ENCODE peak calls at places on chromosomes 3 and 15, in five cellular contexts. N is effector memory CD4-positive, alpha-beta T cell; O is A673; D is neural progenitor cell; L is CD8-positive, alpha-beta T cell. S is an unnamed sample.

GRCh38 chr3:62093025-62093424 is 280.3 kb downstream of the FEZF2 start:
- DNase-seq in O (no peak), L (no peak), N (no peak), D (no peak), S (no peak)

GRCh38 chr3:53044371-53045106 is 1.3 kb downstream of the SFMBT1 start:
- DNase-seq in N (peak; percentile 33), O (peak; percentile 12), D (no peak), L (peak; percentile 21), S (peak; percentile 67)

GRCh38 chr15:71780349-71780976 is 29.9 kb upstream of the NR2E3 start:
- DNase-seq in D (peak; percentile 80), N (no peak), L (no peak), O (peak; percentile 69), S (peak; percentile 65)

GRCh38 chr15:92158426-92158825 is 235.3 kb upstream of the ST8SIA2 start:
- DNase-seq in O (no peak), D (no peak), N (peak; percentile 3), L (peak; percentile 8), S (no peak)

GRCh38 chr3:126180477-126181397 is at the start of gene ALDH1L1:
- DNase-seq in D (peak; percentile 84), O (peak; percentile 45), L (no peak), N (no peak), S (no peak)

GRCh38 chr3:58723197-58723596 is 56.6 kb upstream of the FAM3D start:
- DNase-seq in D (no peak), N (no peak), O (no peak), L (no peak), S (no peak)

GRCh38 chr3:67087788-67088187 is 89.7 kb downstream of the KBTBD8 start:
- DNase-seq in D (no peak), O (no peak), N (no peak), L (no peak), S (no peak)

GRCh38 chr3:46498916-46499519 is 1.2 kb downstream of the RTP3 start:
- DNase-seq in D (no peak), O (no peak), L (no peak), N (no peak), S (no peak)

GRCh38 chr3:38610436-38610835 is 39.1 kb downstream of the SCN5A start:
- DNase-seq in L (no peak), N (no peak), O (no peak), D (no peak), S (peak; percentile 48)

GRCh38 chr3:191985691-191986090 is 524.7 kb downstream of the PYDC2 start:
- DNase-seq in D (no peak), O (no peak), L (no peak), N (no peak), S (no peak)

GRCh38 chr15:55742498-55742926 is 440 bp downstream of the PRTG start:
- DNase-seq in L (no peak), O (no peak), D (peak; percentile 66), N (no peak), S (no peak)

GRCh38 chr3:12420393-12420792 is 63.9 kb upstream of the TSEN2 start:
- DNase-seq in D (no peak), N (no peak), O (no peak), L (no peak), S (no peak)

GRCh38 chr3:164679245-164679644 is 399.1 kb downstream of the SI start:
- DNase-seq in L (no peak), N (no peak), D (no peak), O (no peak), S (no peak)

GRCh38 chr15:39860200-39860599 is 59.9 kb downstream of the GPR176 start:
- DNase-seq in L (no peak), N (no peak), D (no peak), O (no peak), S (no peak)

GRCh38 chr15:96153938-96154337 is 176.6 kb upstream of the NR2F2 start:
- DNase-seq in L (no peak), D (no peak), N (no peak), O (no peak), S (no peak)

GRCh38 chr3:160564205-160564922 is 1.0 kb downstream of the KPNA4 start:
- DNase-seq in N (peak; percentile 9), O (peak; percentile 31), D (peak; percentile 41), L (no peak), S (peak; percentile 62)

GRCh38 chr3:187130346-187131066 is 8.8 kb downstream of the RPL39L start:
- DNase-seq in N (no peak), D (no peak), L (no peak), O (no peak), S (no peak)

GRCh38 chr3:160612386-160613115 is 47.2 kb upstream of the KPNA4 start:
- DNase-seq in O (no peak), N (no peak), D (no peak), L (no peak), S (no peak)

GRCh38 chr3:153760952-153761351 is 360.2 kb upstream of the ARHGEF26 start:
- DNase-seq in N (no peak), L (no peak), D (no peak), O (no peak), S (no peak)

GRCh38 chr3:189270248-189270832 is 98.6 kb downstream of the TPRG1 start:
- DNase-seq in D (peak; percentile 74), O (peak; percentile 91), L (peak; percentile 3), N (no peak), S (peak; percentile 69)

GRCh38 chr15:26889298-26889898 is 22.5 kb downstream of the GABRA5 start:
- DNase-seq in N (no peak), D (peak; percentile 74), L (peak; percentile 27), O (peak; percentile 60), S (no peak)

GRCh38 chr15:31489801-31490646 is 163.4 kb downstream of the KLF13 start:
- DNase-seq in O (peak; percentile 64), N (no peak), D (peak; percentile 78), L (no peak), S (no peak)

GRCh38 chr3:106168941-106169340 is 300.1 kb upstream of the CBLB start:
- DNase-seq in O (peak; percentile 85), L (no peak), N (no peak), D (peak; percentile 2), S (no peak)

GRCh38 chr3:102090646-102091045 is 241.3 kb downstream of the NFKBIZ start:
- DNase-seq in L (no peak), O (peak; percentile 57), D (no peak), N (no peak), S (no peak)

DNA sequence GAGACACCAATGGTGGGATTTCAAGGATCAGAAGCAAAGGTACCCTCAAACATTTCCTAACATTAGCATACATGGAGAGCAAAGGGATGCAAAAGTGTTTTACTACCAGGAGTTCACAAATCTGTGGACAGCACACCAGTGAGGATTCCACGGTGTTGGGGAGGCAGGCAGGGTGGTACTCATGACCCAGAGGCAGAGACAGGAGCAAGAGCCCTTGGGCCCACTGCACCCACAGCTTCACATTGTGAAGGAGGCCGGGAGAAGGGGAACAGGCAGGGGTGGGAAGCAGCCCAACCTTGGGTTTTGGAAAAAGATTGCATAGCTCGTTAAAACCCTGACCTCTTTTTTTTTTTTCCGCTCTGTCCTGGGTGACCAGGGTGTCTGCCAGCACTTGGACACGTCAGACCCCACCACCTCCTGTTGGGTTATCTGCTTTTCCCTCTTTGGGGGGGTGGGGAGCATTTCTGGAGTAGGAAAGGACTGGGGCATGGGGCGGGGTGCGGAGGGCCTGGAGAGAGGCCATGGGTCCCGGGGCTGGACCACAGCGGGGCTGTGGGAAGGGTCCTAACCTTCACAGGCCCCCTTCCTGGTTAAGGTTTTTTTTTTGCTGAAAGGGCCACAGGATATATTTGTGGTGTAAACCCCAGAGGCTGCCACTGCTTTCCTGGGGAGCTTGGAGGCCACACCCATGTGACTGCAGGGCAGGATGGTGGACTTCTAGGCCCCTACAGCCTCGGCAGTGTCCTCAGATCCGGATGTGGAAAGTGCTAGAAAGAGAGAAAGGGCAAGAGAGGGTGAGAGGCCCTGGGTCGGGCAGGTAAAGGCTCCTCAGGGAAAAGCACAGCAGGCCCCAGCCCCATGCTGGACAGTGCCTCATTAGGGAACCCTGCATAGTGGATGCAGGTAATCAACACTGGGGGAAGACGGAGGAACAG is 12.5 kb downstream of the SH2D7 start:
- DNase-seq in D (no peak), N (no peak), O (no peak), L (no peak), S (peak; percentile 49)
- H3K4me1 ChIP-seq in D (no peaks in the 10 kb centered on the region), N (peaks cover 39% of the 10 kb centered on the region), O (no peaks in the 10 kb centered on the region), L (peaks cover 51% of the 10 kb centered on the region), S (peaks cover 15% of the 10 kb centered on the region)

GRCh38 chr15:41932101-41932500 is 38.2 kb upstream of the SPTBN5 start:
- DNase-seq in O (no peak), D (no peak), N (no peak), L (no peak), S (no peak)

GRCh38 chr15:41932511-41932910 is 38.7 kb upstream of the SPTBN5 start:
- DNase-seq in O (no peak), L (no peak), D (no peak), N (no peak), S (no peak)

GRCh38 chr15:41934843-41935242 is 37.5 kb downstream of the EHD4 start:
- DNase-seq in N (peak; percentile 76), O (peak; percentile 82), L (peak; percentile 67), D (no peak), S (no peak)

GRCh38 chr15:41932939-41933725 is 39.2 kb downstream of the EHD4 start:
- DNase-seq in L (no peak), O (no peak), N (no peak), D (no peak), S (no peak)

DNA sequence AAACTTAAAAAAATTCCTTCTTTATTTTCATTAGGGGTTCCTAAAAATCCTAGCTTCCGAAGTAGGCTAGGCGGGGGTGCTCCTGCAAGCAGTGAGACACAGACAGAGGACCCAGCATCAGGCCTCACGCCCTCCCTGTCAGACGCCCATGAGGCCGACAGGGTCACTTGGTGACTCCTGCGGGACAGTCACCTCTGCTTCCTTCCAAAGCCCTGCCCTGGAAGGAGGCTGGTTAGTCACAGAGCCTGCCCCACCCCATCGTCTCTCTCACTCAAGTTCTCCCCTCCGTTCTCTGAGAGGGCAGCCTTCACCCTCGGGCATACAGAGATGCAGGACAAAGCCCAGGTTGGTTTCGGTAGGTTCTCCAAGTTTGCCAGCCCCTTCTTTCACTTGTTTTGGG is 38.6 kb downstream of the EHD4 start:
- DNase-seq in O (no peak), L (no peak), N (no peak), D (no peak), S (no peak)
- H3K4me1 ChIP-seq in O (peaks cover 18% of the 10 kb centered on the region), L (peaks cover 53% of the 10 kb centered on the region), N (peaks cover 53% of the 10 kb centered on the region), D (peaks cover 36% of the 10 kb centered on the region), S (peaks cover 80% of the 10 kb centered on the region)

DNA sequence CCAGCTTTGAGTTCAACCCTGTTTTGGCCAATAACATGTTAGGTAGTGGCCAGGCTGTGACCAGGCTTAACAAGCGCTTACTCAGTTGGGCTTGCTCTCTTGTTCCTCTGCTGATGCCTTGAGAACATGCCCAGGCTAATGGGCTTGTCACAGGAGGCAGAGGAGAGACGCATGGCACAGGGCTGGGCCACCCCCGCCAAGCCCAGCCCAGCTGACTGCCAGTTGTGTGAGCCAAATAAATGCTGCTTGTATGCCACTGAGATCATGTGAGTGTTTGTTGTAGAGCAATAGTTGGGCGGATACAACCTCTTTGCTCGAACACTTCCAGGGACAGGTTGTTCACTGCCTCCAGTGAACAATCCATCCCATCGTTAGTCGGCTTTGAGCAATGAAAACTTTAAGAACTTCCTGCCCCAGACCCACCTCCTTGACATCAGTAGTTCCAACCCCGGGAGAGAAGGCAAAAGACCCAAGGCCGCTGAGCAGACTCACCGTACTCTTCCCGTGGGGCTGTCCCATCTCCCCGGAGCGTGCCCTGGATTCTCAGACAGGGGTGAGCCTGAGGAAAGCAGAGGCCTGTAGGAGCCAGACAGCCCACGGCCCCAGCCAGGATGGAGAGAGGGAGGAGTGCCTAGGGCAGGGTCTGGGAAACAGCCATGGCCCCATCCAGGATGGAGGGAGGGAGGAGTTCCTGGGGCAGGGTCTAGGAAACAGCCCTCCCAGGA is 4.1 kb downstream of the PLA2G4F start:
- DNase-seq in O (no peak), N (no peak), D (no peak), L (no peak), S (peak; percentile 66)
- H3K4me1 ChIP-seq in O (no peaks in the 10 kb centered on the region), N (no peaks in the 10 kb centered on the region), D (no peaks in the 10 kb centered on the region), L (no peaks in the 10 kb centered on the region), S (peaks cover 47% of the 10 kb centered on the region)

GRCh38 chr3:197320582-197320981 is 22.2 kb upstream of the DLG1 start:
- DNase-seq in O (no peak), N (no peak), L (no peak), D (no peak), S (no peak)
- H3K4me1 ChIP-seq in O (no peaks in the 10 kb centered on the region), N (no peaks in the 10 kb centered on the region), L (no peaks in the 10 kb centered on the region), D (no peaks in the 10 kb centered on the region), S (peaks cover 6% of the 10 kb centered on the region)